ENCODE peak calls at places on chromosomes 13 and 19, in nine cellular contexts. One of them, this sample, is unnamed.

GRCh38 chr19:8811315-8812172 is 20.6 kb downstream of the ZNF558 start:
- DNase-seq in GM12878: no peak
- DNase-seq in CD8-positive, alpha-beta T cell: no peak
- DNase-seq in IMR-90: peak
- DNase-seq in lower leg skin: no peak
- DNase-seq in GM06990: no peak
- DNase-seq in B cell: no peak
- DNase-seq in PC-3: peak
- DNase-seq in cardiac muscle cell: no peak
- DNase-seq in this sample: peak

GRCh38 chr13:73556902-73557301 is 498.1 kb downstream of the KLF5 start:
- DNase-seq in GM12878: no peak
- DNase-seq in CD8-positive, alpha-beta T cell: no peak
- DNase-seq in IMR-90: no peak
- DNase-seq in lower leg skin: no peak
- DNase-seq in GM06990: no peak
- DNase-seq in B cell: no peak
- DNase-seq in PC-3: peak
- DNase-seq in cardiac muscle cell: no peak
- DNase-seq in this sample: peak

GRCh38 chr19:33241530-33242101 is 16.0 kb upstream of the SLC7A10 start:
- DNase-seq in GM12878: no peak
- DNase-seq in CD8-positive, alpha-beta T cell: no peak
- DNase-seq in IMR-90: no peak
- DNase-seq in lower leg skin: no peak
- DNase-seq in GM06990: peak
- DNase-seq in B cell: no peak
- DNase-seq in PC-3: peak
- DNase-seq in cardiac muscle cell: no peak
- DNase-seq in this sample: peak

GRCh38 chr13:111048387-111048786 is 66.7 kb upstream of the ARHGEF7 start:
- DNase-seq in GM12878: no peak
- DNase-seq in CD8-positive, alpha-beta T cell: no peak
- DNase-seq in IMR-90: no peak
- DNase-seq in lower leg skin: no peak
- DNase-seq in GM06990: no peak
- DNase-seq in B cell: no peak
- DNase-seq in PC-3: no peak
- DNase-seq in cardiac muscle cell: no peak
- DNase-seq in this sample: no peak

GRCh38 chr13:44219808-44220544 is 153.6 kb upstream of the SERP2 start:
- DNase-seq in GM12878: no peak
- DNase-seq in CD8-positive, alpha-beta T cell: no peak
- DNase-seq in IMR-90: peak
- DNase-seq in lower leg skin: no peak
- DNase-seq in GM06990: no peak
- DNase-seq in B cell: no peak
- DNase-seq in PC-3: peak
- DNase-seq in cardiac muscle cell: no peak
- DNase-seq in this sample: peak

GRCh38 chr19:13149628-13150186 is 468 bp downstream of the STX10 start:
- DNase-seq in GM12878: no peak
- DNase-seq in CD8-positive, alpha-beta T cell: no peak
- DNase-seq in IMR-90: no peak
- DNase-seq in lower leg skin: peak
- DNase-seq in GM06990: no peak
- DNase-seq in B cell: no peak
- DNase-seq in PC-3: peak
- DNase-seq in cardiac muscle cell: peak
- DNase-seq in this sample: no peak

GRCh38 chr13:69579351-69579750 is 528.3 kb upstream of the ATXN8OS start:
- DNase-seq in GM12878: no peak
- DNase-seq in CD8-positive, alpha-beta T cell: no peak
- DNase-seq in IMR-90: no peak
- DNase-seq in lower leg skin: no peak
- DNase-seq in GM06990: no peak
- DNase-seq in B cell: no peak
- DNase-seq in PC-3: peak
- DNase-seq in cardiac muscle cell: peak
- DNase-seq in this sample: no peak

GRCh38 chr19:18290250-18291018 is 9.0 kb upstream of the JUND start:
- DNase-seq in GM12878: peak
- DNase-seq in CD8-positive, alpha-beta T cell: peak
- DNase-seq in IMR-90: peak
- DNase-seq in lower leg skin: no peak
- DNase-seq in GM06990: peak
- DNase-seq in B cell: peak
- DNase-seq in PC-3: no peak
- DNase-seq in cardiac muscle cell: no peak
- DNase-seq in this sample: no peak

GRCh38 chr13:52447815-52448552 is 2.5 kb downstream of the VPS36 start:
- DNase-seq in GM12878: no peak
- DNase-seq in CD8-positive, alpha-beta T cell: no peak
- DNase-seq in IMR-90: no peak
- DNase-seq in lower leg skin: no peak
- DNase-seq in GM06990: no peak
- DNase-seq in B cell: no peak
- DNase-seq in PC-3: no peak
- DNase-seq in cardiac muscle cell: no peak
- DNase-seq in this sample: no peak

GRCh38 chr13:112747256-112747655 is 57.4 kb downstream of the ATP11A start:
- DNase-seq in GM12878: no peak
- DNase-seq in CD8-positive, alpha-beta T cell: no peak
- DNase-seq in IMR-90: no peak
- DNase-seq in lower leg skin: no peak
- DNase-seq in GM06990: no peak
- DNase-seq in B cell: no peak
- DNase-seq in PC-3: no peak
- DNase-seq in cardiac muscle cell: no peak
- DNase-seq in this sample: no peak

GRCh38 chr19:13169769-13170168 is 19.6 kb downstream of the IER2 start:
- DNase-seq in GM12878: no peak
- DNase-seq in CD8-positive, alpha-beta T cell: no peak
- DNase-seq in IMR-90: peak
- DNase-seq in lower leg skin: peak
- DNase-seq in GM06990: no peak
- DNase-seq in B cell: no peak
- DNase-seq in PC-3: peak
- DNase-seq in cardiac muscle cell: no peak
- DNase-seq in this sample: peak

GRCh38 chr19:39415111-39416046 is 2.9 kb downstream of the PLEKHG2 start:
- DNase-seq in GM12878: no peak
- DNase-seq in CD8-positive, alpha-beta T cell: no peak
- DNase-seq in IMR-90: no peak
- DNase-seq in lower leg skin: no peak
- DNase-seq in GM06990: no peak
- DNase-seq in B cell: no peak
- DNase-seq in PC-3: no peak
- DNase-seq in cardiac muscle cell: no peak
- DNase-seq in this sample: no peak

GRCh38 chr19:27777242-27777641 is 1435.7 kb downstream of the UQCRFS1 start:
- DNase-seq in GM12878: no peak
- DNase-seq in CD8-positive, alpha-beta T cell: no peak
- DNase-seq in IMR-90: no peak
- DNase-seq in lower leg skin: no peak
- DNase-seq in GM06990: no peak
- DNase-seq in B cell: no peak
- DNase-seq in PC-3: no peak
- DNase-seq in cardiac muscle cell: no peak
- DNase-seq in this sample: no peak

GRCh38 chr19:33401683-33402420 is 28.3 kb downstream of the CEBPG start:
- DNase-seq in GM12878: no peak
- DNase-seq in CD8-positive, alpha-beta T cell: no peak
- DNase-seq in IMR-90: no peak
- DNase-seq in lower leg skin: no peak
- DNase-seq in GM06990: no peak
- DNase-seq in B cell: no peak
- DNase-seq in PC-3: no peak
- DNase-seq in cardiac muscle cell: no peak
- DNase-seq in this sample: no peak

GRCh38 chr13:24827799-24828198 is 63.8 kb downstream of the RNF17 start:
- DNase-seq in GM12878: no peak
- DNase-seq in CD8-positive, alpha-beta T cell: no peak
- DNase-seq in IMR-90: no peak
- DNase-seq in lower leg skin: no peak
- DNase-seq in GM06990: no peak
- DNase-seq in B cell: no peak
- DNase-seq in PC-3: no peak
- DNase-seq in cardiac muscle cell: no peak
- DNase-seq in this sample: no peak

GRCh38 chr19:17947815-17948473 is 15.1 kb downstream of the CCDC124 start:
- DNase-seq in GM12878: no peak
- DNase-seq in CD8-positive, alpha-beta T cell: peak
- DNase-seq in IMR-90: peak
- DNase-seq in lower leg skin: peak
- DNase-seq in GM06990: peak
- DNase-seq in B cell: peak
- DNase-seq in PC-3: peak
- DNase-seq in cardiac muscle cell: peak
- DNase-seq in this sample: peak

GRCh38 chr19:11286312-11286974 is 9.5 kb upstream of the TSPAN16 start:
- DNase-seq in GM12878: no peak
- DNase-seq in CD8-positive, alpha-beta T cell: no peak
- DNase-seq in IMR-90: peak
- DNase-seq in lower leg skin: no peak
- DNase-seq in GM06990: no peak
- DNase-seq in B cell: no peak
- DNase-seq in PC-3: no peak
- DNase-seq in cardiac muscle cell: no peak
- DNase-seq in this sample: peak
- TF ChIP-seq CTCF in GM12878: no peak
- TF ChIP-seq CTCF in CD8-positive, alpha-beta T cell: no peak
- TF ChIP-seq CTCF in IMR-90: no peak
- TF ChIP-seq CTCF in lower leg skin: no peak
- TF ChIP-seq CTCF in GM06990: no peak
- TF ChIP-seq CTCF in B cell: no peak
- TF ChIP-seq CTCF in PC-3: no peak
- TF ChIP-seq CTCF in cardiac muscle cell: peak
- TF ChIP-seq CTCF in this sample: peak

GRCh38 chr19:46785054-46785979 is 3.1 kb downstream of the SLC1A5 start:
- DNase-seq in GM12878: no peak
- DNase-seq in CD8-positive, alpha-beta T cell: no peak
- DNase-seq in IMR-90: peak
- DNase-seq in lower leg skin: no peak
- DNase-seq in GM06990: no peak
- DNase-seq in B cell: no peak
- DNase-seq in PC-3: no peak
- DNase-seq in cardiac muscle cell: no peak
- DNase-seq in this sample: peak

GRCh38 chr19:46783670-46784069 is 4.7 kb downstream of the SLC1A5 start:
- DNase-seq in GM12878: no peak
- DNase-seq in CD8-positive, alpha-beta T cell: no peak
- DNase-seq in IMR-90: no peak
- DNase-seq in lower leg skin: no peak
- DNase-seq in GM06990: no peak
- DNase-seq in B cell: no peak
- DNase-seq in PC-3: no peak
- DNase-seq in cardiac muscle cell: no peak
- DNase-seq in this sample: no peak

GRCh38 chr19:46782355-46783019 is 5.9 kb downstream of the SLC1A5 start:
- DNase-seq in GM12878: no peak
- DNase-seq in CD8-positive, alpha-beta T cell: no peak
- DNase-seq in IMR-90: no peak
- DNase-seq in lower leg skin: no peak
- DNase-seq in GM06990: no peak
- DNase-seq in B cell: no peak
- DNase-seq in PC-3: no peak
- DNase-seq in cardiac muscle cell: no peak
- DNase-seq in this sample: no peak

GRCh38 chr19:46785980-46786235 is 2.5 kb downstream of the SLC1A5 start:
- DNase-seq in GM12878: no peak
- DNase-seq in CD8-positive, alpha-beta T cell: no peak
- DNase-seq in IMR-90: no peak
- DNase-seq in lower leg skin: no peak
- DNase-seq in GM06990: no peak
- DNase-seq in B cell: no peak
- DNase-seq in PC-3: no peak
- DNase-seq in cardiac muscle cell: no peak
- DNase-seq in this sample: no peak

DNA sequence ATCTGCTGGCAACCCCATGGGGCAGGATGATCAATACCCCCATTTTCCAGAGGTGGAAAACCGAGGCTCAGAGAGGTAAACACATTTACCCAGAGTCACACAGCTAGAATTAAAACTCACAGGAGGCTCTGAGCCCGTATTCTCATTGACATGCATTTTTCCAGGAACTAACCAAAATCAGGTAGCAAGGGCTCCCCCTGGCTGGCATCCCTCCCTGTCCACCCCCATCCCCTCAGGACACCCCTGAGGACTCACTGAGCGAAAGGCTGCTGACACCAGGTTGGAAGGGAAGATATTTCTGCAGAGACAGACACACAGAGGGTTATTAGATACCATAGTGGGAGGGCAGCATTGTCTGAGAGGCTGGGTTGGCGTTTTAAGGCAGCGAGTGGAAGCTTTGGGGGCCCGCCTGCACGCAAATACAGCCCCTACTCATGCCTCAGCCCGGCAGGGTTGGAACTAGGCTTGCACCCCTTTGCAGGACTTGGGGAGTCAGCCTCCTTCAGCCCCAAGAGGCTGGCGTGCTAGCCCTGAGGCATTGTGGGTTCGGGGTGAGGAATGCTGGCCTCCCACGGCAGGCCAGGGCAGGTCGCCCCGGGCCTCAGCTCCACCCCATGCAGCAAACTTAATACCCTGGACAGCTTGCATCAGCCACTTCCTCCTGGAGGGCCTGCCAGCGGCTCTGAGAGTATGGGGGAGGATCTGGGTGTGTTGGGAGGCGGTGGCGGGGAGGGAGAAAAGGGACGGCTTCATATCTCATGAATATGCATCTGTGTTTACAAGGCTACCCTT is 3.9 kb downstream of the SLC1A5 start:
- DNase-seq in GM12878: peak
- DNase-seq in CD8-positive, alpha-beta T cell: no peak
- DNase-seq in IMR-90: peak
- DNase-seq in lower leg skin: peak
- DNase-seq in GM06990: peak
- DNase-seq in B cell: no peak
- DNase-seq in PC-3: peak
- DNase-seq in cardiac muscle cell: peak
- DNase-seq in this sample: peak
- TF ChIP-seq CTCF in GM12878: peak
- TF ChIP-seq CTCF in CD8-positive, alpha-beta T cell: peak
- TF ChIP-seq CTCF in IMR-90: peak
- TF ChIP-seq CTCF in lower leg skin: no peak
- TF ChIP-seq CTCF in GM06990: peak
- TF ChIP-seq CTCF in B cell: no peak
- TF ChIP-seq CTCF in PC-3: peak
- TF ChIP-seq CTCF in cardiac muscle cell: peak
- TF ChIP-seq CTCF in this sample: peak

GRCh38 chr13:97849305-97849704 is 104.2 kb upstream of the IPO5 start:
- DNase-seq in GM12878: peak
- DNase-seq in CD8-positive, alpha-beta T cell: no peak
- DNase-seq in IMR-90: peak
- DNase-seq in lower leg skin: no peak
- DNase-seq in GM06990: no peak
- DNase-seq in B cell: no peak
- DNase-seq in PC-3: peak
- DNase-seq in cardiac muscle cell: peak
- DNase-seq in this sample: peak
- TF ChIP-seq CTCF in GM12878: peak
- TF ChIP-seq CTCF in CD8-positive, alpha-beta T cell: no peak
- TF ChIP-seq CTCF in IMR-90: peak
- TF ChIP-seq CTCF in lower leg skin: no peak
- TF ChIP-seq CTCF in GM06990: peak
- TF ChIP-seq CTCF in B cell: no peak
- TF ChIP-seq CTCF in PC-3: peak
- TF ChIP-seq CTCF in cardiac muscle cell: peak
- TF ChIP-seq CTCF in this sample: peak

GRCh38 chr19:54415208-54415900 is at the start of gene TTYH1:
- DNase-seq in GM12878: no peak
- DNase-seq in CD8-positive, alpha-beta T cell: peak
- DNase-seq in IMR-90: no peak
- DNase-seq in lower leg skin: no peak
- DNase-seq in GM06990: no peak
- DNase-seq in B cell: no peak
- DNase-seq in PC-3: no peak
- DNase-seq in cardiac muscle cell: no peak
- DNase-seq in this sample: no peak
- TF ChIP-seq CTCF in GM12878: peak
- TF ChIP-seq CTCF in CD8-positive, alpha-beta T cell: peak
- TF ChIP-seq CTCF in IMR-90: no peak
- TF ChIP-seq CTCF in lower leg skin: no peak
- TF ChIP-seq CTCF in GM06990: no peak
- TF ChIP-seq CTCF in B cell: peak
- TF ChIP-seq CTCF in PC-3: no peak
- TF ChIP-seq CTCF in cardiac muscle cell: peak
- TF ChIP-seq CTCF in this sample: no peak

This sample was measured in fibroblast of mammary gland.